ENCODE peak calls at places on chromosomes 6 and 20, in seven cellular contexts. A is astrocyte, P is tibial artery, B is fibroblast of lung, C is transverse colon, J is cardiac muscle cell, U is GM23338. M is an unnamed sample.

GRCh38 chr6:151999194-151999593 is 191.7 kb downstream of the ESR1 start:
- DNase-seq in B (peak; percentile 43), C (no peak), P (no peak), J (no peak), U (no peak), A (peak; percentile 28), M (no peak)

GRCh38 chr6:352896-353470 is 38.6 kb upstream of the IRF4 start:
- DNase-seq in A (no peak), B (no peak), C (no peak), U (no peak), P (no peak), J (no peak), M (no peak)

GRCh38 chr6:122701666-122702065 is 77.8 kb upstream of the FABP7 start:
- DNase-seq in U (no peak), J (no peak), A (no peak), C (no peak), B (no peak), P (no peak), M (no peak)

GRCh38 chr20:17995967-17996819 is 27.4 kb downstream of the MGME1 start:
- DNase-seq in A (peak; percentile 47), J (peak; percentile 61), U (peak; percentile 74), P (no peak), B (peak; percentile 62), C (no peak), M (no peak)

GRCh38 chr6:10837692-10837996 is 695 bp downstream of the MAK start:
- DNase-seq in C (no peak), A (no peak), P (no peak), J (peak; percentile 40), B (no peak), U (no peak), M (no peak)

GRCh38 chr6:113306552-113307145 is 550.5 kb upstream of the MARCKS start:
- DNase-seq in B (peak; percentile 26), A (no peak), U (peak; percentile 88), J (peak; percentile 63), P (peak; percentile 66), C (peak; percentile 83), M (peak; percentile 45)

GRCh38 chr20:34578040-34578439 is 19.5 kb downstream of the MAP1LC3A start:
- DNase-seq in U (no peak), J (no peak), B (no peak), C (no peak), A (no peak), P (no peak), M (no peak)

GRCh38 chr20:19212524-19213502 is at the start of gene SLC24A3:
- DNase-seq in P (peak; percentile 87), J (peak; percentile 82), U (peak; percentile 77), B (peak; percentile 9), C (peak; percentile 71), A (no peak), M (no peak)

GRCh38 chr6:138455746-138456392 is 43.4 kb downstream of the NHSL1 start:
- DNase-seq in C (no peak), B (peak; percentile 75), A (peak; percentile 71), P (no peak), J (no peak), U (no peak), M (no peak)

GRCh38 chr6:72206606-72207005 is 320.3 kb downstream of the RIMS1 start:
- DNase-seq in B (no peak), P (no peak), J (no peak), A (no peak), C (no peak), U (peak; percentile 64), M (no peak)

GRCh38 chr6:19434065-19434464 is 403.1 kb upstream of the ID4 start:
- DNase-seq in P (no peak), C (no peak), J (no peak), U (no peak), A (no peak), B (no peak), M (no peak)

GRCh38 chr6:235763-236360 is 56.4 kb upstream of the DUSP22 start:
- DNase-seq in C (no peak), P (no peak), A (peak; percentile 35), U (peak; percentile 59), B (peak; percentile 37), J (no peak), M (peak; percentile 62)

GRCh38 chr6:32960563-32960962 is 7.7 kb upstream of the HLA-DMA start:
- DNase-seq in J (no peak), B (no peak), U (no peak), A (no peak), C (no peak), P (no peak), M (no peak)

GRCh38 chr6:110946498-110946897 is 12.0 kb upstream of the GTF3C6 start:
- DNase-seq in C (no peak), U (no peak), J (no peak), P (no peak), B (peak; percentile 22), A (peak; percentile 6), M (no peak)

GRCh38 chr20:4944518-4944917 is 56.8 kb downstream of the SLC23A2 start:
- DNase-seq in U (no peak), B (peak; percentile 56), A (peak; percentile 36), J (no peak), C (no peak), P (no peak), M (no peak)

GRCh38 chr6:37004044-37004984 is 1.1 kb upstream of the FGD2 start:
- DNase-seq in J (no peak), B (no peak), A (no peak), C (no peak), U (no peak), P (no peak), M (no peak)

GRCh38 chr20:24545168-24545567 is 75.7 kb downstream of the SYNDIG1 start:
- DNase-seq in J (no peak), U (no peak), C (no peak), P (no peak), A (no peak), B (no peak), M (no peak)

GRCh38 chr20:5719861-5720401 is 30.3 kb upstream of the SHLD1 start:
- DNase-seq in U (no peak), P (no peak), A (peak; percentile 30), C (no peak), B (peak; percentile 50), J (no peak), M (no peak)

GRCh38 chr20:63819224-63819917 is 11.7 kb downstream of the ZBTB46 start:
- DNase-seq in U (peak; percentile 59), B (no peak), A (no peak), C (peak; percentile 48), P (no peak), J (no peak), M (no peak)

GRCh38 chr6:73234732-73235131 is 9.4 kb upstream of the KHDC1L start:
- DNase-seq in A (peak; percentile 52), B (peak; percentile 60), P (no peak), J (no peak), U (no peak), C (no peak), M (no peak)

GRCh38 chr6:41209976-41210375 is 9.0 kb upstream of the TREML2 start:
- DNase-seq in C (no peak), U (no peak), A (no peak), J (no peak), P (no peak), B (no peak), M (no peak)

GRCh38 chr6:129175066-129175465 is 292.1 kb downstream of the LAMA2 start:
- DNase-seq in U (no peak), C (no peak), P (no peak), J (no peak), A (no peak), B (no peak), M (no peak)

GRCh38 chr20:25308671-25309394 is 60.9 kb downstream of the PYGB start:
- DNase-seq in J (no peak), P (peak; percentile 63), U (no peak), B (peak; percentile 79), C (no peak), A (peak; percentile 70), M (peak; percentile 94)

GRCh38 chr6:63923139-63923739 is 287.6 kb downstream of the PHF3 start:
- DNase-seq in B (peak; percentile 25), C (no peak), P (no peak), J (peak; percentile 60), A (peak; percentile 20), U (peak; percentile 65), M (no peak)

GRCh38 chr6:45704056-45704790 is 311.4 kb downstream of the CLIC5 start:
- DNase-seq in B (peak; percentile 35), A (no peak), P (no peak), C (no peak), U (peak; percentile 39), J (no peak), M (no peak)

GRCh38 chr6:1858865-1859264 is 249.2 kb downstream of the FOXC1 start:
- DNase-seq in B (no peak), A (no peak), P (no peak), C (no peak), J (no peak), U (no peak), M (no peak)

GRCh38 chr6:8859501-8859900 is 424.2 kb upstream of the SLC35B3 start:
- DNase-seq in A (no peak), J (no peak), U (no peak), P (no peak), C (no peak), B (peak; percentile 0), M (peak; percentile 63)

GRCh38 chr6:38495922-38496635 is 143.7 kb downstream of the BTBD9 start:
- DNase-seq in P (no peak), C (no peak), A (no peak), B (no peak), J (no peak), U (no peak), M (no peak)

DNA sequence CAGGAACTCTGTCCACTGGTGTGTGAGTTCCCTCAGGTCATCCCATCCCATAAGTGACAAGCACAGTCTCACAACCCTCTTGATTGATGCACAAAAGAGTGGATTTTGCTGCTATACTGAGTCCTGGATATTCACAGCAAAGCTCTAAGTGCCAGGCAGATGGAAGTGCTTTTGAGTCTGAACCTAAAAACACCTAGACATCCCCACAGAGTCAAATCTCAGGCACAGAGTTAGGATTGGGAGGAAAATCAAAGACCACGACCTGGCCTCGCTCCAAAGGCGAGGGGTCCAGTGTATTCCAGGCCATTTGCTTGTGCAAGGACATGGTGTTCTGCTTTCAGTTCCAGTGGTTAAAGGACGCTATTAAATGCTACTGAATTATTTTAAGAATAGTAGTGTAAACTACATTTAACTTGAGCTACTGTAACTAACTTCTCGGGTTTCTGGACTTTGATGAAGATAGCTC is 56.8 kb downstream of the RREB1 start:
- DNase-seq in J (no peak), A (no peak), U (no peak), C (no peak), B (no peak), P (no peak), M (no peak)
- H3K4me1 ChIP-seq in J (peaks cover 50% of the 10 kb centered on the region), A (peaks cover 27% of the 10 kb centered on the region), U (peaks cover 45% of the 10 kb centered on the region), C (peaks cover 66% of the 10 kb centered on the region), B (peaks cover 41% of the 10 kb centered on the region), P (peaks cover 37% of the 10 kb centered on the region), M (peaks cover 51% of the 10 kb centered on the region)

GRCh38 chr20:44698351-44698750 is 16.8 kb upstream of the CCN5 start:
- DNase-seq in J (no peak), B (no peak), U (no peak), P (peak; percentile 63), C (no peak), A (no peak), M (no peak)
- H3K4me1 ChIP-seq in J (peaks cover 9% of the 10 kb centered on the region), B (peaks cover 38% of the 10 kb centered on the region), U (peaks cover 20% of the 10 kb centered on the region), P (peaks cover 52% of the 10 kb centered on the region), C (no peaks in the 10 kb centered on the region), A (peaks cover 27% of the 10 kb centered on the region), M (peaks cover 29% of the 10 kb centered on the region)

GRCh38 chr6:150182460-150183078 is 39.7 kb downstream of the PPP1R14C start:
- DNase-seq in U (no peak), J (no peak), C (no peak), P (no peak), B (no peak), A (no peak), M (no peak)
- H3K4me1 ChIP-seq in U (no peaks in the 10 kb centered on the region), J (peaks cover 45% of the 10 kb centered on the region), C (peaks cover 12% of the 10 kb centered on the region), P (no peaks in the 10 kb centered on the region), B (no peaks in the 10 kb centered on the region), A (peaks cover 4% of the 10 kb centered on the region), M (peaks cover 6% of the 10 kb centered on the region)

GRCh38 chr20:10434832-10435812 is at the start of gene SLX4IP:
- DNase-seq in A (peak; percentile 92), U (peak; percentile 97), B (peak; percentile 95), J (peak; percentile 96), P (peak; percentile 95), C (peak; percentile 94), M (peak; percentile 90)
- H3K4me1 ChIP-seq in A (peaks cover 10% of the 10 kb centered on the region), U (peaks cover 10% of the 10 kb centered on the region), B (peaks cover 2% of the 10 kb centered on the region), J (peaks cover 4% of the 10 kb centered on the region), P (peaks cover 6% of the 10 kb centered on the region), C (peaks cover 5% of the 10 kb centered on the region), M (peaks cover 19% of the 10 kb centered on the region)

M was measured in SJSA1.